ENCODE peak calls at places on chromosomes 12 and 14, in nine cellular contexts. One of them, this sample, is unnamed.

GRCh38 chr12:129566800-129567199 is 337.0 kb downstream of the TMEM132D start:
- DNase-seq in spleen: no peak
- DNase-seq in kidney epithelial cell: no peak
- DNase-seq in cardiac fibroblast: no peak
- DNase-seq in GM23338: no peak
- DNase-seq in BJ: no peak
- DNase-seq in fibroblast of lung: no peak
- DNase-seq in lung: no peak
- DNase-seq in HFF-Myc: no peak
- DNase-seq in this sample: no peak

GRCh38 chr12:66011731-66012130 is 118.8 kb downstream of the LLPH start:
- DNase-seq in lung: no peak
- DNase-seq in GM23338: no peak
- DNase-seq in spleen: no peak
- DNase-seq in kidney epithelial cell: no peak
- DNase-seq in HFF-Myc: no peak
- DNase-seq in BJ: no peak
- DNase-seq in fibroblast of lung: no peak
- DNase-seq in cardiac fibroblast: peak; percentile 49
- DNase-seq in this sample: no peak

GRCh38 chr12:69701821-69702220 is 2.7 kb upstream of the BEST3 start:
- DNase-seq in lung: no peak
- DNase-seq in HFF-Myc: no peak
- DNase-seq in spleen: no peak
- DNase-seq in fibroblast of lung: no peak
- DNase-seq in GM23338: no peak
- DNase-seq in kidney epithelial cell: no peak
- DNase-seq in cardiac fibroblast: no peak
- DNase-seq in BJ: no peak
- DNase-seq in this sample: no peak

GRCh38 chr12:132070298-132070697 is 73.8 kb downstream of the DDX51 start:
- DNase-seq in cardiac fibroblast: no peak
- DNase-seq in spleen: no peak
- DNase-seq in fibroblast of lung: no peak
- DNase-seq in BJ: no peak
- DNase-seq in GM23338: no peak
- DNase-seq in kidney epithelial cell: no peak
- DNase-seq in lung: no peak
- DNase-seq in HFF-Myc: no peak
- DNase-seq in this sample: no peak

GRCh38 chr12:16359512-16360491 is 12.4 kb downstream of the MGST1 start:
- DNase-seq in HFF-Myc: no peak
- DNase-seq in BJ: no peak
- DNase-seq in kidney epithelial cell: no peak
- DNase-seq in fibroblast of lung: peak; percentile 66
- DNase-seq in GM23338: peak; percentile 90
- DNase-seq in lung: no peak
- DNase-seq in cardiac fibroblast: peak; percentile 79
- DNase-seq in spleen: peak; percentile 86
- DNase-seq in this sample: peak; percentile 2

GRCh38 chr14:25007832-25008231 is 42.1 kb downstream of the STXBP6 start:
- DNase-seq in fibroblast of lung: no peak
- DNase-seq in BJ: no peak
- DNase-seq in lung: no peak
- DNase-seq in kidney epithelial cell: no peak
- DNase-seq in HFF-Myc: no peak
- DNase-seq in spleen: no peak
- DNase-seq in GM23338: no peak
- DNase-seq in cardiac fibroblast: no peak
- DNase-seq in this sample: no peak

GRCh38 chr14:100307215-100308111 is 1.2 kb upstream of the SLC25A29 start:
- DNase-seq in lung: no peak
- DNase-seq in GM23338: peak; percentile 66
- DNase-seq in HFF-Myc: no peak
- DNase-seq in BJ: no peak
- DNase-seq in kidney epithelial cell: no peak
- DNase-seq in spleen: peak; percentile 84
- DNase-seq in cardiac fibroblast: peak; percentile 21
- DNase-seq in fibroblast of lung: no peak
- DNase-seq in this sample: no peak

GRCh38 chr14:105475269-105475915 is 771 bp downstream of the CRIP2 start:
- DNase-seq in BJ: no peak
- DNase-seq in cardiac fibroblast: peak; percentile 61
- DNase-seq in HFF-Myc: no peak
- DNase-seq in kidney epithelial cell: no peak
- DNase-seq in fibroblast of lung: no peak
- DNase-seq in GM23338: peak; percentile 44
- DNase-seq in lung: no peak
- DNase-seq in spleen: no peak
- DNase-seq in this sample: no peak

GRCh38 chr14:55746533-55746932 is 166.5 kb downstream of the KTN1 start:
- DNase-seq in cardiac fibroblast: peak; percentile 12
- DNase-seq in fibroblast of lung: no peak
- DNase-seq in spleen: no peak
- DNase-seq in lung: no peak
- DNase-seq in BJ: no peak
- DNase-seq in GM23338: no peak
- DNase-seq in kidney epithelial cell: no peak
- DNase-seq in HFF-Myc: no peak
- DNase-seq in this sample: no peak

GRCh38 chr12:6213969-6214368 is 13.8 kb downstream of the CD9 start:
- DNase-seq in BJ: no peak
- DNase-seq in kidney epithelial cell: no peak
- DNase-seq in cardiac fibroblast: no peak
- DNase-seq in HFF-Myc: no peak
- DNase-seq in fibroblast of lung: no peak
- DNase-seq in lung: no peak
- DNase-seq in spleen: no peak
- DNase-seq in GM23338: no peak
- DNase-seq in this sample: no peak

GRCh38 chr12:6212086-6212485 is 11.9 kb downstream of the CD9 start:
- DNase-seq in GM23338: no peak
- DNase-seq in kidney epithelial cell: no peak
- DNase-seq in spleen: no peak
- DNase-seq in cardiac fibroblast: no peak
- DNase-seq in HFF-Myc: no peak
- DNase-seq in BJ: no peak
- DNase-seq in fibroblast of lung: no peak
- DNase-seq in lung: no peak
- DNase-seq in this sample: no peak

GRCh38 chr12:6208140-6208539 is 7.9 kb downstream of the CD9 start:
- DNase-seq in BJ: no peak
- DNase-seq in spleen: no peak
- DNase-seq in fibroblast of lung: no peak
- DNase-seq in GM23338: no peak
- DNase-seq in cardiac fibroblast: no peak
- DNase-seq in lung: no peak
- DNase-seq in HFF-Myc: no peak
- DNase-seq in kidney epithelial cell: no peak
- DNase-seq in this sample: no peak

GRCh38 chr12:6214633-6215032 is 14.4 kb downstream of the CD9 start:
- DNase-seq in cardiac fibroblast: no peak
- DNase-seq in spleen: no peak
- DNase-seq in kidney epithelial cell: no peak
- DNase-seq in HFF-Myc: no peak
- DNase-seq in fibroblast of lung: no peak
- DNase-seq in GM23338: no peak
- DNase-seq in BJ: no peak
- DNase-seq in lung: no peak
- DNase-seq in this sample: no peak

GRCh38 chr12:6211421-6211869 is 11.2 kb downstream of the CD9 start:
- DNase-seq in BJ: peak; percentile 88
- DNase-seq in fibroblast of lung: peak; percentile 93
- DNase-seq in GM23338: no peak
- DNase-seq in cardiac fibroblast: no peak
- DNase-seq in spleen: no peak
- DNase-seq in lung: no peak
- DNase-seq in HFF-Myc: peak; percentile 75
- DNase-seq in kidney epithelial cell: no peak
- DNase-seq in this sample: no peak
- H3K4me3 ChIP-seq in BJ: no peak overlapping the region
- H3K4me3 ChIP-seq in fibroblast of lung: no peak overlapping the region
- H3K4me3 ChIP-seq in GM23338: no peak overlapping the region
- H3K4me3 ChIP-seq in cardiac fibroblast: no peak overlapping the region
- H3K4me3 ChIP-seq in spleen: no peak overlapping the region
- H3K4me3 ChIP-seq in lung: no peak overlapping the region
- H3K4me3 ChIP-seq in HFF-Myc: no peak overlapping the region
- H3K4me3 ChIP-seq in kidney epithelial cell: no peak overlapping the region
- H3K4me3 ChIP-seq in this sample: no peak overlapping the region

GRCh38 chr12:113424915-113425823 is 3.0 kb downstream of the SDSL start:
- DNase-seq in fibroblast of lung: peak; percentile 63
- DNase-seq in cardiac fibroblast: peak; percentile 74
- DNase-seq in lung: peak; percentile 50
- DNase-seq in BJ: no peak
- DNase-seq in kidney epithelial cell: no peak
- DNase-seq in spleen: peak; percentile 80
- DNase-seq in HFF-Myc: no peak
- DNase-seq in GM23338: peak; percentile 71
- DNase-seq in this sample: no peak
- TF ChIP-seq CTCF in fibroblast of lung: peak; percentile 91
- TF ChIP-seq CTCF in cardiac fibroblast: peak; percentile 88
- TF ChIP-seq CTCF in lung: peak; percentile 55
- TF ChIP-seq CTCF in BJ: peak; percentile 94
- TF ChIP-seq CTCF in kidney epithelial cell: peak; percentile 88
- TF ChIP-seq CTCF in spleen: peak; percentile 85
- TF ChIP-seq CTCF in HFF-Myc: peak; percentile 93
- TF ChIP-seq CTCF in GM23338: peak; percentile 97
- TF ChIP-seq CTCF in this sample: peak; percentile 84

DNA sequence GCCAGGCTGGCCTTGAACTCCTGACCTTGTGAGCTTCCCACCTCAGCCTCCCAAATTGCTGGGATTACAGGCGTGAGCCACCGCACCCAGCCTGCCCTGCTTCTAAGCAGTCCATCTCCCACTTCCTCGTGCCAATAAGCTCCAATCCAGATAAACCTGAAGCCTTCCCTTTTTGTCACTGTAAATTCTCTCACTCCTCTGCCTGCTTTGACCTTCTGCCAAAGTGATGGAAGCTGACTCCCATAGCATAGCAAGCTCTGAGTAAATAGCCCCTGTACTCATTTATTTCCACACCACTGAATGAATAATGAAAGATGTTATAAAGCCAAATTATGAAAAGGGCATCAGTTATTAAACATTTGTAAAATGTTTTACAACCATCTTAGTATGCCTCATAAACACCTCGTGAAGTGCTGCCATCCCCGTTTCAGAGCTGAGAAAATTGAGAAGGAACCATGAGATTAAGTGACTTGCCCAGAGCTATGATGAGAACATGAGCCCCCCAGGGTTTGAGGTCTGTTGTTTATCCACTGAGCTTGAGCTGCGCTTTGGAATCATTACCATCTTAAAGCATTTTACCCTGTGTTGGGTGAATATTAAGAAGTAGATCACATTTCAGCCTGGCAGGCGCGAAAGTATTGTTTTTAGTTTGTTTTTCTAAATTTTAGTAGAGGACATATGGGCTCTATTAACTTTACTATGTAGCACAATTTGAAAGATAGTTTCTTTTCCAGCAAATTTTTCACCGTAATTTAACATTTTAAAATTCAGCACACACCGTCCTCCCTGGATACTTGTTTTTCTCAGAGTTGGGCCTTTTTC is 30.3 kb downstream of the MANSC1 start:
- DNase-seq in HFF-Myc: no peak
- DNase-seq in GM23338: peak; percentile 49
- DNase-seq in BJ: no peak
- DNase-seq in kidney epithelial cell: no peak
- DNase-seq in spleen: peak; percentile 34
- DNase-seq in fibroblast of lung: no peak
- DNase-seq in cardiac fibroblast: no peak
- DNase-seq in lung: no peak
- DNase-seq in this sample: no peak
- H3K4me3 ChIP-seq in HFF-Myc: peak overlapping the region; percentile 9
- H3K4me3 ChIP-seq in GM23338: no peak overlapping the region
- H3K4me3 ChIP-seq in BJ: peak overlapping the region; percentile 7
- H3K4me3 ChIP-seq in kidney epithelial cell: no peak overlapping the region
- H3K4me3 ChIP-seq in spleen: no peak overlapping the region
- H3K4me3 ChIP-seq in fibroblast of lung: peak overlapping the region; percentile 33
- H3K4me3 ChIP-seq in cardiac fibroblast: no peak overlapping the region
- H3K4me3 ChIP-seq in lung: no peak overlapping the region
- H3K4me3 ChIP-seq in this sample: no peak overlapping the region

DNA sequence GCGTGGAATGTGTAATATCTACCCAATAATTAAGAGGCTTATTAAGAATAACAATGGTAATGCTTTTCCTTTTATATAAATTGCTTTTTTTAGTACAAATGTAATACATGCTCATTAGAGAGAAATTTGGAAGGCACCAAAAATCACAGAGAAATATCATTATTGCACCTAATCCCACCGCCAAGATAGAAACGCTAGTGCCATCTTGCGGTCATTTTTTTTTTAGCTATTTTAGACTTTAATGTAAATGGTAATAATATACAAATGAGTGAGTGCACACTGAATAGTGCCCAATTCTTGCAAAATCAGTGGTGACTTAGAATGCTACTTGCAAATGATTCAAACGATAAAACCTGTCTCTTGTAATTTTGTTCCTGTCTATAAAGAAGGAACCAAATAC is 576.8 kb upstream of the TMEM132C start:
- DNase-seq in GM23338: peak; percentile 3
- DNase-seq in cardiac fibroblast: peak; percentile 9
- DNase-seq in fibroblast of lung: no peak
- DNase-seq in BJ: no peak
- DNase-seq in spleen: no peak
- DNase-seq in HFF-Myc: no peak
- DNase-seq in kidney epithelial cell: no peak
- DNase-seq in lung: no peak
- DNase-seq in this sample: no peak
- TF ChIP-seq CTCF in GM23338: peak; percentile 61
- TF ChIP-seq CTCF in cardiac fibroblast: no peak
- TF ChIP-seq CTCF in fibroblast of lung: no peak
- TF ChIP-seq CTCF in BJ: no peak
- TF ChIP-seq CTCF in spleen: no peak
- TF ChIP-seq CTCF in HFF-Myc: peak; percentile 16
- TF ChIP-seq CTCF in kidney epithelial cell: peak; percentile 4
- TF ChIP-seq CTCF in lung: no peak
- TF ChIP-seq CTCF in this sample: no peak